ENCODE peak calls at places on chromosomes 4 and X, in five cellular contexts. L, T, W, Z and Q are unnamed samples.

GRCh38 chr4:1880332-1880731 is 9.1 kb downstream of the NSD2 start:
- DNase-seq in Z (no peak), W (no peak), T (no peak), L (no peak), Q (no peak)

GRCh38 chrX:69507500-69507789 is 3.3 kb downstream of the NALF2 start:
- DNase-seq in L (no peak), Z (no peak), T (no peak), W (no peak), Q (no peak)

GRCh38 chrX:31038585-31039326 is 33.1 kb downstream of the FTHL17 start:
- DNase-seq in Z (peak), W (peak), L (no peak), T (no peak), Q (no peak)

GRCh38 chr4:171880136-171880535 is 66.9 kb downstream of the GALNTL6 start:
- DNase-seq in W (peak), T (no peak), Z (no peak), L (no peak), Q (no peak)

GRCh38 chrX:37825225-37825842 is 22.0 kb downstream of the DYNLT3 start:
- DNase-seq in W (peak), L (no peak), T (peak), Z (peak), Q (peak)

GRCh38 chr4:40378619-40379018 is 43.5 kb downstream of the CHRNA9 start:
- DNase-seq in W (no peak), Z (no peak), T (no peak), L (no peak), Q (no peak)

GRCh38 chr4:6435010-6435409 is 37.4 kb downstream of the PPP2R2C start:
- DNase-seq in L (no peak), T (no peak), Z (no peak), W (no peak), Q (no peak)

GRCh38 chr4:166277406-166277805 is 404.4 kb downstream of the TLL1 start:
- DNase-seq in W (no peak), Z (no peak), T (no peak), L (no peak), Q (no peak)

GRCh38 chr4:185567828-185568442 is 32.6 kb upstream of the PDLIM3 start:
- DNase-seq in T (no peak), Z (peak), W (no peak), L (no peak), Q (no peak)

GRCh38 chr4:89164400-89164799 is 53.1 kb downstream of the TIGD2 start:
- DNase-seq in Z (no peak), W (no peak), L (no peak), T (no peak), Q (no peak)
- TF ChIP-seq CTCF in Z (no peak), W (no peak), L (no peak), T (peak), Q (no peak)

GRCh38 chr4:76253511-76253910 is 2.0 kb downstream of the FAM47E start:
- DNase-seq in W (no peak), T (no peak), Z (no peak), L (no peak), Q (no peak)

GRCh38 chr4:76252271-76252653 is 741 bp downstream of the FAM47E start:
- DNase-seq in W (no peak), T (no peak), Z (no peak), L (no peak), Q (no peak)

GRCh38 chr4:76256032-76256431 is 4.5 kb downstream of the FAM47E start:
- DNase-seq in Z (no peak), T (no peak), W (no peak), L (no peak), Q (no peak)

GRCh38 chr4:76250962-76251361 is 559 bp upstream of the FAM47E start:
- DNase-seq in W (no peak), L (no peak), T (no peak), Z (no peak), Q (no peak)

DNA sequence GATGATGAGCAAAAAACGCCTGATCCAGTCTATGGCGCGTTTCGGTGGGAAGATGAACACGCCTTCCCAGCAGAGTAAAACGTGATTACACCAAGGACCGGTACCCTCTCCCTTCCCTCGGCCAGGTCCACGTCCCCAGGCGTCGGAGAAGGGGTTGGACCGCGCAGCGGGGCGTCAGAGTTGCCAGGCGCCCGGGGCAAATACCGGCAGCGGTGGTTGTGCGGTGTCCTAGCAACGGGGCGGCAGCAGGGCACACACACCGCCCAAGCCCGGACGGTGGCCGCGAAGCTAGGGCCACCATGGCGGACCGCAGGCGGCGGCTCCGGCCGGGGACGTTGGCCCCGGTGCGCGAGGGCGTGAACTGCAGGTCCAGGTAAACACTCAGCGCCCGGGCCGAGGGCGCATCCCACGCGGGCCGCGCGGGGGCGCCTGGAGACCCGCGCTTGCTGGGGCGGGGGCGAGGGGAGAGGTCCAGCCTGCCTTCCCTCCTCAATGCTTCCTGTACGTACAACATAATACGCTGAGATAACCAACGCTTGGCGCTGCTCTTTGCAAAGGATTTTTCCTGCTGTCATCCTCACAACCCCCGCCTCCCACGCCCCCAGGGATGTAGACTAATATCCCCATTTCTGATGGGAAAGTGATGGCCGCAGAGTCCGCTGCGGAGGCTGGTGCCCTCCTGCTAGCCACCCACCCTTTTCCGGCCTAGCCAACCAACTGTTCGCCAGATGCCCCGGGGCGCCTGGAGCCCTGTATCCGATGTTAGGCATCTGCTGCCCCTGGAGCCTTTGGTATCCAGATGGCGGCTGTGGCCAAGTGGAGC is at the start of gene FAM47E:
- DNase-seq in W (peak), L (peak), Z (peak), T (peak), Q (peak)
- TF ChIP-seq CTCF in W (no peak), L (no peak), Z (peak), T (peak), Q (peak)

GRCh38 chr4:10753326-10753725 is 68.8 kb upstream of the CLNK start:
- DNase-seq in W (no peak), L (no peak), Z (no peak), T (no peak), Q (no peak)
- TF ChIP-seq CTCF in W (no peak), L (no peak), Z (no peak), T (no peak), Q (no peak)

DNA sequence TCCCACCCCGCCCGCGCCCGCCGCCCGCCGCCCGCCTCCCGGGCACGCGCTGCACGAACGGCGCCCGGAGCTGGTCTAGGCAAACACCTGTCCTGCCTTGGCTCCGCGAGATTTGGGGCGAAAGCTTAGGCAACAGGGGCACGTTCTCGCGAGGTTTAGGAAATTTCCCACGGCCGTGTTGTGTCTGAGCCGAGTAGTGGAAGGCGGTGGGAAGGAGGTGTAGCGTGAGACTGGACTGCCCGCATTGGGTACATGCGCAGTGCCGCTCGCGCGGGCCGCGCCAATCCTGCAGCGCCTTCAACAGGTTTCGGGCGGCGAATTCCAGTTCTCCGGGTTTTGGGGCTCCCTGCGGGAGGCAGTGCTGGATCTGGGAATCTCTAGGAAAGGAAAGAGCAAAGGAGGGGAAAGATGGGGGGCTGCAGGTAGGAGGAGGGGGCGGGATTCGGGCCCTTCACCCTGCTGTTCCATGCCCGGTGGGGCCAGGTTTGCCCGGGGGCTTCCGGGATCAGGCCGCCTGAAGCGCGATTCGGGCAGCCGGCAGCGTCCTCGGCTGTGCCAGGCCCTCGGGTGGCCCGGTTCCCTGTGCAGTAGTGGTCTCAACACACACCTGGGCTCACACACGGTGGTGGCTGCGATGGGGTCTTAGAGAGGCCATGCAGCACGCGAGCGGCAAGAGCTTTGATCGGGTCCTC is 1.2 kb upstream of the RBPJ start:
- DNase-seq in Z (peak), W (peak), L (peak), T (peak), Q (peak)
- TF ChIP-seq CTCF in Z (no peak), W (no peak), L (no peak), T (no peak), Q (no peak)